ENCODE peak calls at places on chromosomes 1 and 21, in six cellular contexts. One of them, this sample, is unnamed.

GRCh38 chr21:36310016-36310415 is 10.0 kb upstream of the MORC3 start:
- DNase-seq in substantia nigra: no peak
- DNase-seq in HCT116: no peak
- DNase-seq in testis: no peak
- DNase-seq in heart left ventricle: no peak
- DNase-seq in body of pancreas: no peak
- DNase-seq in this sample: no peak

GRCh38 chr1:241666419-241666818 is 14.3 kb downstream of the WDR64 start:
- DNase-seq in substantia nigra: no peak
- DNase-seq in body of pancreas: no peak
- DNase-seq in heart left ventricle: no peak
- DNase-seq in HCT116: no peak
- DNase-seq in testis: no peak
- DNase-seq in this sample: no peak

GRCh38 chr1:73100216-73100615 is 817.9 kb upstream of the NEGR1 start:
- DNase-seq in heart left ventricle: no peak
- DNase-seq in HCT116: no peak
- DNase-seq in testis: no peak
- DNase-seq in substantia nigra: no peak
- DNase-seq in body of pancreas: no peak
- DNase-seq in this sample: no peak

GRCh38 chr21:43273708-43274021 is 104.9 kb downstream of the CRYAA start:
- DNase-seq in testis: no peak
- DNase-seq in heart left ventricle: no peak
- DNase-seq in HCT116: no peak
- DNase-seq in body of pancreas: no peak
- DNase-seq in substantia nigra: no peak
- DNase-seq in this sample: no peak

GRCh38 chr1:78323311-78323710 is 167.5 kb upstream of the PTGFR start:
- DNase-seq in substantia nigra: no peak
- DNase-seq in HCT116: no peak
- DNase-seq in heart left ventricle: no peak
- DNase-seq in testis: no peak
- DNase-seq in body of pancreas: no peak
- DNase-seq in this sample: no peak

GRCh38 chr1:40393173-40393572 is 19.6 kb downstream of the SMAP2 start:
- DNase-seq in testis: no peak
- DNase-seq in body of pancreas: no peak
- DNase-seq in substantia nigra: no peak
- DNase-seq in HCT116: no peak
- DNase-seq in heart left ventricle: no peak
- DNase-seq in this sample: no peak

GRCh38 chr1:4170953-4171352 is 270.9 kb upstream of the C1orf174 start:
- DNase-seq in HCT116: no peak
- DNase-seq in heart left ventricle: no peak
- DNase-seq in substantia nigra: no peak
- DNase-seq in testis: peak
- DNase-seq in body of pancreas: peak
- DNase-seq in this sample: no peak

GRCh38 chr1:115413621-115414020 is 75.6 kb upstream of the NGF start:
- DNase-seq in body of pancreas: no peak
- DNase-seq in substantia nigra: no peak
- DNase-seq in HCT116: no peak
- DNase-seq in heart left ventricle: no peak
- DNase-seq in testis: no peak
- DNase-seq in this sample: no peak

GRCh38 chr1:212485895-212486590 is 53.3 kb downstream of the NENF start:
- DNase-seq in HCT116: peak
- DNase-seq in body of pancreas: peak
- DNase-seq in substantia nigra: no peak
- DNase-seq in testis: peak
- DNase-seq in heart left ventricle: peak
- DNase-seq in this sample: peak

GRCh38 chr1:206979379-206980043 is 9.3 kb upstream of the FCAMR start:
- DNase-seq in HCT116: peak
- DNase-seq in testis: no peak
- DNase-seq in substantia nigra: no peak
- DNase-seq in heart left ventricle: no peak
- DNase-seq in body of pancreas: peak
- DNase-seq in this sample: no peak

DNA sequence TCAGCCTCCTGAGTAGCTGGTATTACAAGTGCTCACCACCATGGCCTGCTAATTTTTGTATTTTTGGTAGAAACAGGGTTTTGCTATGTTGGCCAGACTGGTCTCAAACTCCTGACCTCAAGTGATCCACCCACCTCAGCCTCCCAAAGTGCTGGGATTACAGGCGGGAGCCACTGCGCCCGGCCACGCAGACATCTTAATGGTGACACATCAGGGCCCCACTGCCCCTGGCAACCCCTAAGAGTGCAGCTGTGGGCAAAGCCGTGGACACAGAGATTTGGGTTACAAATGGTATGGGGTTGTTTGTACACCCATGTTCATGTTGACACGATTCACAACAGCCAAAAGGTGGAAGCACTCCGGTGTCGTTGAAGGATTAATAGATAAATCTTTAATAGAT is 29.8 kb downstream of the IFNGR2 start:
- DNase-seq in substantia nigra: no peak
- DNase-seq in body of pancreas: no peak
- DNase-seq in testis: no peak
- DNase-seq in heart left ventricle: no peak
- DNase-seq in HCT116: no peak
- DNase-seq in this sample: no peak
- H3K27ac ChIP-seq in substantia nigra: no peak
- H3K27ac ChIP-seq in body of pancreas: no peak
- H3K27ac ChIP-seq in testis: no peak
- H3K27ac ChIP-seq in heart left ventricle: peak
- H3K27ac ChIP-seq in HCT116: no peak
- H3K27ac ChIP-seq in this sample: no peak

DNA sequence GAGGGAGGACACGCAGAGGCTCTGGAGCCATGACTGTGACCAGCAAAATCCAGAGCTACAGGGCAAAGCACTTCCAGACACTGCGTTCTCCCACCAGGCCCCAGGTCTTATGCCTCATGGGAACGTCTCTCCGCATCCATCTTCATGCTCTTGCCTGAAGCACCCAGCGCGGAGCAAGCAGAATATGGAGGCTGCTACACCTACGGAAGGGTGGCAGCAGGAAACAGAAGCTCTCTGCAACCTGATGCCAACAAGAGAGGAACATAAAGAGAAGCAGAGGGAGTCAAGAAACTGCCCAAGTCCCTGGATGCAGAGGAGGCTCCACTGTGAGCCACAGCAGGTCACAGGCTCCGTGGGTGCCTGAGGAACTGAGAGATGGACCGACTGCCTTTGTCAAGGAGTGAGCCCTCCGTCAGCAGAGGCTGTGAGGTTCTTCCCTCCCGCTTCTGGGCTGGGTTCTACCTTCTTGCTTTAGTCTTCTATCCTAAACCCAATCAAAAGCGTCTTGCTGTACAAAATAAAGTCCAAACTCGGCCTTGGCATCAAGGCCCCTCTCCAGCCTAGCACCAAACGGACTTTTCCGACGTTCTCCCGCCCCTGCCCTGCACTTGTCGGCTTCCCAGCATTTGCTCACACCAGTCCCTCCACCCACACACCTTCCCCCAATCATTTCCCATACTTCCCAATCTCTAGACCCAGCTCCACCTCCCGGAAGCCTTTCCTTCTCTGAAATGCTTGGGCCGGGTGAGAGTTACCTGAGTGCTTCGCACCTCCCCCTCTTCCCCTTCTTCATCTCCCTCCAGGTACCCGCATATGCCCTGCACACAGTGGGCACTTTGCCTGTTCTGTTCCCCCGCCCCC is 902 bp downstream of the DHCR24 start:
- DNase-seq in testis: no peak
- DNase-seq in heart left ventricle: no peak
- DNase-seq in body of pancreas: peak
- DNase-seq in substantia nigra: no peak
- DNase-seq in HCT116: peak
- DNase-seq in this sample: no peak
- H3K27ac ChIP-seq in testis: peak
- H3K27ac ChIP-seq in heart left ventricle: peak
- H3K27ac ChIP-seq in body of pancreas: peak
- H3K27ac ChIP-seq in substantia nigra: peak
- H3K27ac ChIP-seq in HCT116: peak
- H3K27ac ChIP-seq in this sample: no peak

GRCh38 chr1:224425279-224425884 is 9.2 kb downstream of the WDR26 start:
- DNase-seq in substantia nigra: no peak
- DNase-seq in testis: no peak
- DNase-seq in body of pancreas: no peak
- DNase-seq in HCT116: no peak
- DNase-seq in heart left ventricle: no peak
- DNase-seq in this sample: no peak
- H3K27ac ChIP-seq in substantia nigra: no peak
- H3K27ac ChIP-seq in testis: no peak
- H3K27ac ChIP-seq in body of pancreas: no peak
- H3K27ac ChIP-seq in HCT116: no peak
- H3K27ac ChIP-seq in heart left ventricle: no peak
- H3K27ac ChIP-seq in this sample: no peak

DNA sequence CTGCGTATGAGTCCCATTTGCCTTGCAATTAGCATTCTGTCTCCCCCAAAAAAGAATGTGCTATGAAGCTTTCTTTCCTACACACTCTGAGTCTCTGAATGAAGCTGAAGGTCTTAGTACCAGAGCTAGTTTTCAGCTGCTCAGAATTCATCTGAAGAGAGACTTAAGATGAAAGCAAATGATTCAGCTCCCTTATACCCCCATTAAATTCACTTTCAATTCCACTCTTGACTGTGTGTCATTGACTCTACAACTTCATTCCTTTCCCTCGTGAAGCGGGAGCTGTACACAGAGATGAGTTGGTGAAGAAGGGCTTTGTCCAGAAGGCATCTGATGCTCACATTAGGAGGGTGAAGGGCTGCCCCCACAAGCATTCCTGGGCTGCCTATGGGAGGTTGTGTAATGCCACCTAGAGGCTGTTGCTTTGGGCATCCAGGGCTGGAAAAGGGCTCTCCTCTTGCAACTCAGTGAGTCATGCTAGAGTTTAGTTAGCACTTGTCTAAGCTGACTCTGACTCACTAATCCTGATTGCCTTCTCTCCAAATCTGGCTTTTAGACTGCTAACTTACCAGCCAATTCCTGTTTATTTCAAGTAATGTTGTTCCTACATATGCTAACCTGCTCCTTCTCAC is 1.8 kb downstream of the SPRR1B start:
- DNase-seq in heart left ventricle: no peak
- DNase-seq in testis: peak
- DNase-seq in substantia nigra: no peak
- DNase-seq in body of pancreas: peak
- DNase-seq in HCT116: peak
- DNase-seq in this sample: no peak
- H3K27ac ChIP-seq in heart left ventricle: no peak
- H3K27ac ChIP-seq in testis: no peak
- H3K27ac ChIP-seq in substantia nigra: no peak
- H3K27ac ChIP-seq in body of pancreas: no peak
- H3K27ac ChIP-seq in HCT116: no peak
- H3K27ac ChIP-seq in this sample: no peak

DNA sequence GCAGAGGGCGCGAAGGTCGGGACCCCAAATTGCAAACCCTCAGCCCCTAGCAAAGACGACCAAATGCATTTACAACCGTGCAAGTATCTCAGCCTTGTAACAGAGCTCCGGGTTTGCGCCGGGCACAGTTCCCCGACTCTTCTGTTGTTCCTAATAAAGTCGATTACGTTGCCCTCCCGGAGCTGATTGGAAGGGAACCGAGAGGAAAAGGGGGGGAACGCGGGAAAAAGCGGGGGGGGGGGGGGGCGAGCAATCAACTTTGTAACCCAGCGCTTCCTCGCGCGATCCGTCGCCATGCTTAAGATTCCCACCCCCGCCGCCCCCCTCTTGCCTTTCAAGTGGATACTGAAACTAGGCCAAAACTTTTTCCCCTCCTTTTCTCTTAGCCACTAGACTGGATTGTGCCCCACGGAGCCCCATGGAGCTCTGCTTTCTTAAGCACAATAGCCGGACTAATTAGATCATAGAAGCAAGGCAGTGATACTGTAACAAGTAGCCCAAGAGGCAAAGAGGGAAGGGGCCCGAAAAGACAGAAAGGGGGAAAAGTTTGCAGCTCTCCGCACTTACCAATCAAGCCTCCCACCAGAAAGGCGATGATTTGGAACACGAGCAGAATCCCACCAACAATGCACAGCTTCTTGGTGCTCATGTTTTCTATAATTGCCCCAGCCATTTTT is 558 bp downstream of the WLS start:
- DNase-seq in substantia nigra: no peak
- DNase-seq in HCT116: no peak
- DNase-seq in heart left ventricle: peak
- DNase-seq in testis: peak
- DNase-seq in body of pancreas: peak
- DNase-seq in this sample: peak
- H3K27ac ChIP-seq in substantia nigra: peak
- H3K27ac ChIP-seq in HCT116: peak
- H3K27ac ChIP-seq in heart left ventricle: peak
- H3K27ac ChIP-seq in testis: peak
- H3K27ac ChIP-seq in body of pancreas: peak
- H3K27ac ChIP-seq in this sample: peak

GRCh38 chr1:109304221-109304915 is 2.4 kb downstream of the MYBPHL start:
- DNase-seq in substantia nigra: peak
- DNase-seq in heart left ventricle: no peak
- DNase-seq in testis: peak
- DNase-seq in body of pancreas: no peak
- DNase-seq in HCT116: no peak
- DNase-seq in this sample: no peak

GRCh38 chr1:109312246-109312645 is 5.4 kb upstream of the MYBPHL start:
- DNase-seq in heart left ventricle: no peak
- DNase-seq in testis: no peak
- DNase-seq in substantia nigra: no peak
- DNase-seq in body of pancreas: no peak
- DNase-seq in HCT116: no peak
- DNase-seq in this sample: no peak

GRCh38 chr1:109309347-109309746 is 2.5 kb upstream of the MYBPHL start:
- DNase-seq in testis: no peak
- DNase-seq in substantia nigra: no peak
- DNase-seq in HCT116: no peak
- DNase-seq in body of pancreas: no peak
- DNase-seq in heart left ventricle: no peak
- DNase-seq in this sample: peak

GRCh38 chr1:109306832-109307362 is at the start of gene MYBPHL:
- DNase-seq in substantia nigra: no peak
- DNase-seq in HCT116: no peak
- DNase-seq in body of pancreas: no peak
- DNase-seq in testis: no peak
- DNase-seq in heart left ventricle: no peak
- DNase-seq in this sample: no peak

GRCh38 chr1:109307363-109308021 is 681 bp upstream of the MYBPHL start:
- DNase-seq in body of pancreas: peak
- DNase-seq in heart left ventricle: peak
- DNase-seq in HCT116: no peak
- DNase-seq in substantia nigra: peak
- DNase-seq in testis: no peak
- DNase-seq in this sample: no peak
- H3K27ac ChIP-seq in body of pancreas: no peak
- H3K27ac ChIP-seq in heart left ventricle: peak
- H3K27ac ChIP-seq in HCT116: no peak
- H3K27ac ChIP-seq in substantia nigra: peak
- H3K27ac ChIP-seq in testis: peak
- H3K27ac ChIP-seq in this sample: no peak

GRCh38 chr1:58031416-58031815 is 515.1 kb downstream of the OMA1 start:
- DNase-seq in HCT116: no peak
- DNase-seq in substantia nigra: no peak
- DNase-seq in body of pancreas: no peak
- DNase-seq in testis: no peak
- DNase-seq in heart left ventricle: no peak
- DNase-seq in this sample: no peak
- H3K27ac ChIP-seq in HCT116: no peak
- H3K27ac ChIP-seq in substantia nigra: no peak
- H3K27ac ChIP-seq in body of pancreas: no peak
- H3K27ac ChIP-seq in testis: no peak
- H3K27ac ChIP-seq in heart left ventricle: no peak
- H3K27ac ChIP-seq in this sample: no peak